ENCODE peak calls at places on chromosome 6, in eight cellular contexts. W is body of pancreas, N is heart left ventricle, P is thyroid gland, G is upper lobe of left lung, F is stomach, S is ovary, X is sigmoid colon. Q is an unnamed sample.

GRCh38 chr6:42374027-42374669 is 77.6 kb downstream of the TRERF1 start:
- DNase-seq in W (no peak), N (no peak), P (no peak), G (no peak), F (no peak), S (no peak), X (peak; percentile 22), Q (no peak)

GRCh38 chr6:3285049-3285639 is 26.4 kb downstream of the PSMG4 start:
- DNase-seq in W (no peak), N (no peak), P (no peak), G (no peak), F (no peak), S (no peak), X (peak; percentile 55), Q (peak; percentile 55)

GRCh38 chr6:17233531-17233930 is 47.6 kb upstream of the RBM24 start:
- DNase-seq in W (no peak), N (no peak), P (no peak), G (no peak), F (no peak), S (no peak), X (no peak), Q (no peak)

GRCh38 chr6:125952764-125953501 is 3.6 kb upstream of the HINT3 start:
- DNase-seq in W (peak; percentile 16), N (no peak), P (no peak), G (no peak), F (no peak), S (no peak), X (no peak), Q (peak; percentile 71)

GRCh38 chr6:38212579-38212978 is 393.1 kb downstream of the ZFAND3 start:
- DNase-seq in W (no peak), N (no peak), P (peak; percentile 11), G (no peak), F (no peak), S (peak; percentile 57), X (no peak), Q (no peak)

GRCh38 chr6:51062166-51062722 is 243.6 kb downstream of the TFAP2B start:
- DNase-seq in W (no peak), N (no peak), P (no peak), G (no peak), F (no peak), S (no peak), X (no peak), Q (no peak)

GRCh38 chr6:72525821-72526550 is 95.9 kb upstream of the KCNQ5 start:
- DNase-seq in W (no peak), N (no peak), P (no peak), G (no peak), F (no peak), S (no peak), X (no peak), Q (no peak)

GRCh38 chr6:43926644-43927524 is 156.9 kb downstream of the VEGFA start:
- DNase-seq in W (peak; percentile 88), N (no peak), P (peak; percentile 86), G (peak; percentile 52), F (peak; percentile 72), S (no peak), X (peak; percentile 58), Q (peak; percentile 43)

GRCh38 chr6:79810878-79811277 is 136.5 kb downstream of the ELOVL4 start:
- DNase-seq in W (no peak), N (no peak), P (peak; percentile 8), G (no peak), F (no peak), S (no peak), X (no peak), Q (no peak)

GRCh38 chr6:99013661-99014458 is 66.1 kb upstream of the FBXL4 start:
- DNase-seq in W (no peak), N (no peak), P (no peak), G (no peak), F (no peak), S (no peak), X (no peak), Q (no peak)

GRCh38 chr6:136586295-136586694 is 36.1 kb upstream of the MAP7 start:
- DNase-seq in W (no peak), N (no peak), P (no peak), G (no peak), F (no peak), S (no peak), X (no peak), Q (no peak)

GRCh38 chr6:64330694-64331309 is 695.2 kb downstream of the PHF3 start:
- DNase-seq in W (peak; percentile 74), N (peak; percentile 65), P (peak; percentile 90), G (no peak), F (peak; percentile 83), S (peak; percentile 25), X (peak; percentile 70), Q (no peak)

GRCh38 chr6:170291271-170292110 is 613 bp upstream of the DLL1 start:
- DNase-seq in W (peak; percentile 62), N (peak; percentile 83), P (peak; percentile 39), G (peak; percentile 89), F (peak; percentile 57), S (peak; percentile 42), X (peak; percentile 88), Q (peak; percentile 89)

DNA sequence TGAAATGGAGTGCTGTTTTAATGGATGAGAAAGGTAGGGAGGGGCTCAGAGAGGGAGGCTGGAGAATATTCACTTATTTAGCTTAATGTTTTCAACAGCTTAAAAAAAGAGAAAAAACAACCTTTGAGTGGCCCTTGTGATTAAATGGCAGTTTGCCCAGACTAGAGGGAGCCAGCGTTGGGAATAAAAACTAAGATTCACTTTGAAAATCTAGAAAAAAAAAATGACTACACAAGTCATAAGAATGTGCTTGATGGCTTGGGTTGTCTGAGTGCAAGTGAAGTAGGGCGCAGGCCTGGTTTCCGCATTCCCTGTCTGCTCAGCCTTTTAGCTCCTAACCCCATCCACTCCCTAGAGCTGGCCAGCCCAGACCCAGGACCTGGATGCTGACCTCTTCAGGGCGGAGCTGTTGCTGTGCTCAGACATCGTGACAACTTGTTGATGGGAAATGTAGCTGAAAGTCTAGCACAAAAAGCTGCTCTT is 28.9 kb downstream of the UTRN start:
- DNase-seq in W (peak; percentile 52), N (peak; percentile 75), P (peak; percentile 93), G (no peak), F (no peak), S (peak; percentile 72), X (peak; percentile 80), Q (peak; percentile 81)
- H3K27ac ChIP-seq in W (no peak overlapping the region), N (peak overlapping the region; percentile 67), P (peak overlapping the region; percentile 93), G (peak overlapping the region; percentile 74), F (peak overlapping the region; percentile 73), S (peak overlapping the region; percentile 55), X (no peak overlapping the region), Q (no peak overlapping the region)

GRCh38 chr6:10659697-10660348 is 34.6 kb downstream of the C6orf52 start:
- DNase-seq in W (no peak), N (peak; percentile 60), P (peak; percentile 25), G (peak; percentile 84), F (peak; percentile 26), S (no peak), X (no peak), Q (peak; percentile 79)

GRCh38 chr6:10662742-10663141 is 31.7 kb downstream of the C6orf52 start:
- DNase-seq in W (no peak), N (no peak), P (no peak), G (no peak), F (no peak), S (no peak), X (no peak), Q (no peak)

GRCh38 chr6:10662207-10662606 is 32.2 kb downstream of the C6orf52 start:
- DNase-seq in W (no peak), N (no peak), P (no peak), G (no peak), F (no peak), S (no peak), X (no peak), Q (no peak)

GRCh38 chr6:10655508-10656055 is 38.8 kb downstream of the C6orf52 start:
- DNase-seq in W (no peak), N (no peak), P (no peak), G (no peak), F (no peak), S (no peak), X (no peak), Q (no peak)

GRCh38 chr6:10658910-10659696 is 35.3 kb downstream of the C6orf52 start:
- DNase-seq in W (no peak), N (no peak), P (no peak), G (no peak), F (no peak), S (no peak), X (no peak), Q (no peak)
- H3K4me3 ChIP-seq in W (no peak overlapping the region), N (no peak overlapping the region), P (no peak overlapping the region), G (no peak overlapping the region), F (peak overlapping the region; percentile 38), S (no peak overlapping the region), X (peak overlapping the region; percentile 37), Q (peak overlapping the region; percentile 54)

DNA sequence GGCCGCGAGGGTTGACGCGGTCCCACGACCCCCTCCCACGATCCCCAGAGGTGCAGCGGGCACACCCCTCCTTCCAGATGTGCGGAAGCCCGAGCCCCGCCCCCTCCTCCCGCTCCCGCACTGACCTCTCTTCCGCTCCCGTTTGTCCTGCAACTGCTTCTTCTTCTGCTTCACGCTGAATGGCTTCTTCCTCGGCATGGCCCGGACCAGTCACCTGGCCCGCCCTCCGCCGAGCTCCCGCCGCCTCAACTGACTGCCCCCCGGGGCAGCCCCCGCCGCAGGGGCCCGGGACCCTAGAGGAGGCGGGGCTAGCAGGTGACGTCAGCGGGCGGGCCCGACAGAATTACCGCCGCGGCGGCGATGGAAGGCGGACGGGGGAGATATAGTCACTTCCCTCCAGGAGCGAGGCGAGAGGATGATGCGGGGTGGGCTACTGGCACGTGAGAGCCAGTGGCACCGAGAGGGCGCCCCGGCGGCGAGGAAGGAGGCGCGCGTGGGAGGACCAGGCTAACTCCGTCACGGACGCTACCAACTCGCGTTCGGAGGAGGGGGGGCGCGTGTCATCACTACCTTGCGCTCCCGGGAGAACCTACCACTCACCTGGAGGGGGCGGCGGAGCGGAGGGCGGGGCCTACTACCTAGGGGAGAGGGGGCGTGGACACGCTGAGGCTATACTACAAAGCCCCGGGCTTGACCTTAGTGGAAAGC is at the start of gene GNL1:
- DNase-seq in W (peak; percentile 97), N (peak; percentile 96), P (peak; percentile 98), G (peak; percentile 98), F (peak; percentile 98), S (peak; percentile 96), X (peak; percentile 97), Q (peak; percentile 99)
- TF ChIP-seq POLR2A in W (no peak), N (peak; percentile 42), P (no peak), G (peak; percentile 63), F (no peak), S (peak; percentile 81), X (peak; percentile 5), Q (no peak)

GRCh38 chr6:135310291-135310690 is 129.2 kb downstream of the MYB start:
- DNase-seq in W (no peak), N (no peak), P (no peak), G (no peak), F (no peak), S (no peak), X (no peak), Q (no peak)

GRCh38 chr6:135304883-135305282 is 123.8 kb downstream of the MYB start:
- DNase-seq in W (no peak), N (no peak), P (no peak), G (no peak), F (no peak), S (no peak), X (no peak), Q (no peak)

GRCh38 chr6:135305684-135306083 is 124.6 kb downstream of the MYB start:
- DNase-seq in W (no peak), N (no peak), P (no peak), G (no peak), F (no peak), S (no peak), X (no peak), Q (no peak)

GRCh38 chr6:135306166-135306565 is 125.1 kb downstream of the MYB start:
- DNase-seq in W (no peak), N (no peak), P (no peak), G (no peak), F (no peak), S (no peak), X (no peak), Q (no peak)

GRCh38 chr6:135306740-135307420 is 125.8 kb downstream of the MYB start:
- DNase-seq in W (no peak), N (no peak), P (no peak), G (no peak), F (no peak), S (no peak), X (no peak), Q (no peak)
- H3K27ac ChIP-seq in W (no peak overlapping the region), N (no peak overlapping the region), P (no peak overlapping the region), G (no peak overlapping the region), F (no peak overlapping the region), S (no peak overlapping the region), X (no peak overlapping the region), Q (no peak overlapping the region)